ENCODE peak calls at places on chromosome 1, in five cellular contexts. L is neural crest cell; P is head of caudate nucleus; E is naive thymus-derived CD8-positive, alpha-beta T cell; M is glutamatergic neuron. T is an unnamed sample.
A peak's percentile ranks its signal among the peaks of the same experiment; 100 is the strongest.

GRCh38 chr1:232472485-232473041 is 157.4 kb downstream of the SIPA1L2 start:
- DNase-seq in L (no peak), P (no peak), E (no peak), M (no peak), T (peak; percentile 33)

GRCh38 chr1:77513839-77514763 is 168.4 kb downstream of the ZZZ3 start:
- DNase-seq in L (no peak), P (peak; percentile 31), E (no peak), M (no peak), T (peak; percentile 34)

GRCh38 chr1:201111156-201111555 is 1.1 kb downstream of the CACNA1S start:
- DNase-seq in L (no peak), P (no peak), E (no peak), M (no peak), T (no peak)

GRCh38 chr1:234768569-234769283 is 158.7 kb upstream of the IRF2BP2 start:
- DNase-seq in L (no peak), P (no peak), E (peak; percentile 45), M (no peak), T (no peak)

GRCh38 chr1:243926803-243927245 is 76.8 kb upstream of the AKT3 start:
- DNase-seq in L (no peak), P (no peak), E (no peak), M (no peak), T (peak; percentile 66)

GRCh38 chr1:247681288-247681897 is 1.9 kb upstream of the OR13G1 start:
- DNase-seq in L (peak; percentile 52), P (no peak), E (no peak), M (peak; percentile 68), T (peak; percentile 66)

GRCh38 chr1:203475012-203475981 is at the start of gene PRELP:
- DNase-seq in L (no peak), P (peak; percentile 33), E (no peak), M (no peak), T (no peak)

GRCh38 chr1:36327421-36328087 is 4.1 kb upstream of the EVA1B start:
- DNase-seq in L (no peak), P (no peak), E (no peak), M (no peak), T (no peak)

GRCh38 chr1:161978011-161978790 is 45.5 kb downstream of the OLFML2B start:
- DNase-seq in L (no peak), P (no peak), E (no peak), M (peak; percentile 46), T (no peak)

GRCh38 chr1:219340796-219341195 is 167.1 kb downstream of the LYPLAL1 start:
- DNase-seq in L (no peak), P (no peak), E (no peak), M (no peak), T (no peak)

GRCh38 chr1:41358152-41358937 is 2.9 kb upstream of the FOXO6 start:
- DNase-seq in L (no peak), P (no peak), E (no peak), M (no peak), T (no peak)

GRCh38 chr1:47210666-47211065 is 20.8 kb upstream of the PDZK1IP1 start:
- DNase-seq in L (no peak), P (no peak), E (no peak), M (no peak), T (no peak)

GRCh38 chr1:38287036-38287435 is 240.4 kb upstream of the POU3F1 start:
- DNase-seq in L (no peak), P (no peak), E (no peak), M (no peak), T (no peak)

T was measured in H4.